ENCODE peak calls at places on chromosomes 11 and 22, in ten cellular contexts. O is activated T-cell treated with anti-CD3 and anti-CD28 coated beads for 1 hour; D is PC-3; T is NCI-H774; J is IMR-90; Z is body of pancreas; H is activated gamma-delta T cell treated with Interleukin-2 at 50 U/mL for 16 hours; C is activated CD4-positive, alpha-beta T cell treated with anti-CD3 and anti-CD28 coated beads for 24 hours; B is NCI-H748 treated with DMSO at 0.1 percent for 48 hours; R is lower leg skin. Y is an unnamed sample.

GRCh38 chr11:111331711-111332479 is 33.5 kb downstream of the POU2AF3 start:
- DNase-seq in B (no peak), C (no peak), H (no peak), J (peak), O (no peak), Z (no peak), D (peak), R (no peak), T (no peak), Y (no peak)

GRCh38 chr11:19398772-19399542 is 158.2 kb upstream of the E2F8 start:
- DNase-seq in T (no peak), O (no peak), Z (peak), J (peak), D (peak), H (no peak), B (no peak), R (no peak), C (no peak), Y (peak)

GRCh38 chr11:125433454-125434121 is 62.5 kb downstream of the FEZ1 start:
- DNase-seq in T (peak), B (no peak), H (no peak), O (no peak), R (peak), Z (peak), J (peak), D (peak), C (no peak), Y (no peak)

GRCh38 chr11:1936072-1936780 is 10.9 kb upstream of the MRPL23 start:
- DNase-seq in H (peak), C (no peak), R (peak), O (no peak), Z (no peak), B (no peak), J (no peak), T (no peak), D (no peak), Y (no peak)

GRCh38 chr11:75841739-75842138 is 26.7 kb downstream of the UVRAG start:
- DNase-seq in R (no peak), J (no peak), Z (no peak), B (no peak), C (no peak), O (no peak), T (no peak), D (no peak), H (no peak), Y (no peak)

GRCh38 chr11:134939046-134939445 is 527.0 kb upstream of the B3GAT1 start:
- DNase-seq in C (no peak), D (no peak), B (no peak), T (no peak), H (no peak), O (no peak), R (peak), Z (no peak), J (no peak), Y (no peak)

GRCh38 chr11:10666976-10667892 is 26.3 kb downstream of the IRAG1 start:
- DNase-seq in O (no peak), Z (no peak), J (peak), C (no peak), D (peak), R (no peak), H (no peak), B (no peak), T (no peak), Y (no peak)

GRCh38 chr11:63951779-63952536 is 13.2 kb downstream of the NAA40 start:
- DNase-seq in H (peak), J (no peak), Z (no peak), R (no peak), O (no peak), T (no peak), B (no peak), C (no peak), D (no peak), Y (no peak)

GRCh38 chr11:36195496-36196346 is 93.5 kb downstream of the COMMD9 start:
- DNase-seq in Z (no peak), D (no peak), H (no peak), O (no peak), B (no peak), C (no peak), R (no peak), J (peak), T (no peak), Y (no peak)

GRCh38 chr11:61378713-61379313 is 13.6 kb upstream of the TMEM216 start:
- DNase-seq in R (no peak), H (no peak), B (no peak), O (no peak), C (no peak), Z (no peak), J (peak), D (peak), T (no peak), Y (no peak)

GRCh38 chr11:74647404-74647803 is 55.0 kb downstream of the POLD3 start:
- DNase-seq in B (no peak), R (no peak), C (no peak), H (no peak), J (peak), O (no peak), T (no peak), Z (no peak), D (no peak), Y (no peak)

GRCh38 chr11:33531743-33532181 is 168.9 kb downstream of the C11orf91 start:
- DNase-seq in H (no peak), C (no peak), D (no peak), Z (no peak), R (no peak), J (peak), T (no peak), O (no peak), B (no peak), Y (no peak)

GRCh38 chr22:39254789-39255298 is 10.1 kb upstream of the PDGFB start:
- DNase-seq in T (no peak), H (peak), C (no peak), J (peak), R (no peak), B (no peak), Z (no peak), D (peak), O (no peak), Y (no peak)

GRCh38 chr11:109940816-109941215 is 152.4 kb upstream of the ZC3H12C start:
- DNase-seq in T (no peak), Z (no peak), O (no peak), C (no peak), B (no peak), H (no peak), D (peak), J (peak), R (no peak), Y (no peak)

GRCh38 chr11:119365071-119365591 is 16.4 kb downstream of the USP2 start:
- DNase-seq in J (peak), C (no peak), Z (no peak), D (no peak), B (no peak), R (no peak), H (no peak), T (no peak), O (no peak), Y (no peak)

GRCh38 chr11:13098067-13098466 is 89.0 kb downstream of the RASSF10 start:
- DNase-seq in O (no peak), D (peak), H (no peak), C (no peak), B (peak), J (no peak), T (no peak), Z (no peak), R (no peak), Y (no peak)

GRCh38 chr11:70481625-70482528 is 83.5 kb downstream of the CTTN start:
- DNase-seq in B (no peak), C (no peak), O (no peak), D (peak), Z (no peak), J (peak), H (no peak), R (no peak), T (no peak), Y (no peak)

GRCh38 chr11:57638005-57638760 is 11.5 kb downstream of the YPEL4 start:
- DNase-seq in Z (peak), H (no peak), T (peak), J (peak), B (peak), R (peak), O (no peak), C (no peak), D (peak), Y (no peak)

GRCh38 chr11:69636512-69636866 is 4.5 kb upstream of the CCND1 start:
- DNase-seq in J (peak), Z (peak), C (no peak), B (no peak), D (peak), O (no peak), T (no peak), R (peak), H (no peak), Y (no peak)

GRCh38 chr11:118252688-118253087 is 523 bp upstream of the MPZL3 start:
- DNase-seq in C (no peak), T (no peak), R (no peak), O (no peak), H (no peak), Z (no peak), J (no peak), B (no peak), D (no peak), Y (no peak)

Y was measured in omental fat pad.